ENCODE peak calls at places on chromosomes 12 and 14, in four cellular contexts. E, M, O and Q are unnamed samples.
A peak's percentile ranks its signal among the peaks of the same experiment; 100 is the strongest.

GRCh38 chr12:88955541-88955940 is 375.3 kb upstream of the KITLG start:
- DNase-seq in M (no peak), E (no peak), O (no peak), Q (no peak)

GRCh38 chr12:56271031-56271430 is 4.3 kb downstream of the COQ10A start:
- DNase-seq in E (peak; percentile 53), M (peak; percentile 50), O (no peak), Q (no peak)

GRCh38 chr14:41505491-41505890 is 101.2 kb upstream of the LRFN5 start:
- DNase-seq in E (no peak), M (no peak), O (no peak), Q (no peak)

GRCh38 chr12:76410371-76410770 is 62.2 kb upstream of the BBS10 start:
- DNase-seq in O (no peak), M (no peak), E (no peak), Q (no peak)

GRCh38 chr12:87982208-87982607 is 47.0 kb downstream of the C12orf50 start:
- DNase-seq in O (no peak), M (no peak), E (no peak), Q (no peak)

GRCh38 chr12:65998536-65999530 is 131.7 kb downstream of the LLPH start:
- DNase-seq in O (no peak), M (no peak), E (no peak), Q (no peak)

GRCh38 chr14:65237956-65238355 is 135.6 kb upstream of the MAX start:
- DNase-seq in M (no peak), O (no peak), E (peak; percentile 19), Q (no peak)

GRCh38 chr12:14514154-14514842 is 53.4 kb downstream of the PLBD1 start:
- DNase-seq in M (no peak), E (peak; percentile 7), O (peak; percentile 63), Q (no peak)

GRCh38 chr14:21924479-21924878 is 250.9 kb upstream of the OR4E1 start:
- DNase-seq in E (no peak), O (peak; percentile 27), M (no peak), Q (no peak)

GRCh38 chr12:124519741-124520140 is 47.7 kb downstream of the NCOR2 start:
- DNase-seq in M (no peak), O (no peak), E (no peak), Q (no peak)

GRCh38 chr14:24065408-24065807 is 6.0 kb upstream of the CPNE6 start:
- DNase-seq in E (no peak), M (no peak), O (no peak), Q (no peak)

GRCh38 chr14:57314690-57315089 is 45.9 kb downstream of the AP5M1 start:
- DNase-seq in M (no peak), E (no peak), O (no peak), Q (no peak)

GRCh38 chr12:89160716-89161123 is 191.6 kb downstream of the DUSP6 start:
- DNase-seq in M (no peak), E (no peak), O (no peak), Q (no peak)

GRCh38 chr12:31326689-31327659 is 1.0 kb upstream of the SINHCAF start:
- DNase-seq in O (no peak), M (no peak), E (no peak), Q (no peak)

GRCh38 chr12:48934312-48934706 is 9.0 kb upstream of the FKBP11 start:
- DNase-seq in O (no peak), M (no peak), E (peak; percentile 25), Q (no peak)

DNA sequence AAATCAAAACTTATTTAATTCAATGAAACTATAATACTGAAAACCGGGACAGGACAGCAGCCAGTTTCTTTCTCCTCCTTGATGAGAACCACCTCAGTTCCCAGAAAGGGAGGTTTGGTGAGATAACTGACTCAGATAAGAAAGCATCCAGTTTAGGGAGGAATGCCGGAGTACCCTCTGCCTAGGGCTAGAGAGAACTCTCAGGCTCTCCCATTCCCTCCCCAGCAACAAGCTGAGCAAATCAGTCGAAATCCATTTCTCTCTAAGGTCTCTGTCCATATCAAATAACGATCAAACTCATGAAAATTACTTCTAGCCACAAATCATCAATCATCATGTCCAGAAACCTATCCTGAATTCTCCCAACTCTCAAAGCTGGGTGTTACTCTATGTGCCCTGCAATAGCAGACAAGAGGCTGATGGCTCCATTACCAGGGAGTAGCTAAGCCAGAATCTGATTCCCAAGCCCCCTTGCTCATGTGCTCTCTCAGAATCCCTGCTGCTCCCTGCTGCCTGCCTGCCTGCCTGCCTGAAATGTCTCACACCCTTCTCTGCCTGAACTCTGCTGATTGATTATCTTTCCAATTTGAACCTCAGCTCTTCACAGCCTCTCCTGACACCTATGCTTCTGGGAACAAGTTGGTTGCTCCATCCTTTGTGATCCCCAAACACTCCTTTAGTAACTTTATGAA is 49.4 kb downstream of the SLC25A47 start:
- DNase-seq in M (no peak), E (no peak), O (no peak), Q (no peak)
- TF ChIP-seq POLR2A in M (no peak), E (peak; percentile 34), O (no peak), Q (no peak)

DNA sequence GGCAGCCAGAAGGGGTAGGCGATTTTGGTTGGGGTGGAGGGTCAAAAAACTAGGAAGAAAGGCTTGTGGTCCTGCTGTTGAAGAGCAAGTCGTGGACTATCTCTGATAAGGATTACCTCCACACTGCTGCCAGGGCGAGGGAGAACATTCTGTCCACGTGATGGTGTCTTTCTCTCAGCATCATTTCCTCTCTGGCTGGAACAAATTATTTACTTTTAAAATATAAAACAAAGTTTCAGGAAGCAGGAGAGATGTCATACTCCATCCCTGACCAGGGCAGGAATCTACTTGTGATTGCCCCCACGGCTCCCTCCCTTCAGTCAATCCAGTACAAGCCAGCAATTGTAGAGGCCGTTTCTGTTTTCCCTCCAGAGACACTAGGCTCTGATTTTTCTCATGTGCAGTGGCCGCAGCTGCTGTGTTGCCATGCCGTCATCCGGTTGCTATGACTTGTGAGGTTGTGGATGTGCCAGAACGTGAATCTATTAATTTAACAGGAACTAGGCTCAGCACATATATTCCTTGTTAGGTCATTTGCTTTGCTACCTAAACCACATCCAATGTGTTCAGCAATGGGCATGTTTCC is 61.5 kb upstream of the PTGR2 start:
- DNase-seq in O (peak; percentile 45), E (no peak), M (no peak), Q (peak; percentile 83)
- TF ChIP-seq EP300 in O (peak; percentile 93), E (no peak), M (no peak), Q (peak; percentile 32)

DNA sequence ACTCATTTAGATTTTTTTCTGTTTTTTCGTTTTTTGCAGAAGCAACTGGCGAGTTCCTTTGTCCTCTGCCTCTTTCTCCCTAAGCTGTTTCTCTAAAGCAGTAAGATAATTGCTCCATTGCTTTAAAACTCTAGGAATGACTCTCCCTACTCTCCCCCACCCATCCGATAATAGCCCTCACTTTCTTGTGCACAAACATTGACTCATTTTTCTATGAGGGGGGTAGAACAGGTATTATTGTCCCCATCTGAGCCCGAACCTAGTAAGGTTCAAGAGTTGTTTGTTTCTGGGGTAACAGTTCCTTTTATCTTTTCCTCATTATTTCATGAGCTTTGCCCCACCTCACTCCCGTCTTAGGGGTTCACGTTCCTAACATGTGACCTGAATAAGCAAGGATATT is 190.5 kb downstream of the EMP1 start:
- DNase-seq in E (no peak), O (no peak), M (no peak), Q (no peak)
- H3K27ac ChIP-seq in E (no peak overlapping the region), O (no peak overlapping the region), M (no peak overlapping the region), Q (no peak overlapping the region)

DNA sequence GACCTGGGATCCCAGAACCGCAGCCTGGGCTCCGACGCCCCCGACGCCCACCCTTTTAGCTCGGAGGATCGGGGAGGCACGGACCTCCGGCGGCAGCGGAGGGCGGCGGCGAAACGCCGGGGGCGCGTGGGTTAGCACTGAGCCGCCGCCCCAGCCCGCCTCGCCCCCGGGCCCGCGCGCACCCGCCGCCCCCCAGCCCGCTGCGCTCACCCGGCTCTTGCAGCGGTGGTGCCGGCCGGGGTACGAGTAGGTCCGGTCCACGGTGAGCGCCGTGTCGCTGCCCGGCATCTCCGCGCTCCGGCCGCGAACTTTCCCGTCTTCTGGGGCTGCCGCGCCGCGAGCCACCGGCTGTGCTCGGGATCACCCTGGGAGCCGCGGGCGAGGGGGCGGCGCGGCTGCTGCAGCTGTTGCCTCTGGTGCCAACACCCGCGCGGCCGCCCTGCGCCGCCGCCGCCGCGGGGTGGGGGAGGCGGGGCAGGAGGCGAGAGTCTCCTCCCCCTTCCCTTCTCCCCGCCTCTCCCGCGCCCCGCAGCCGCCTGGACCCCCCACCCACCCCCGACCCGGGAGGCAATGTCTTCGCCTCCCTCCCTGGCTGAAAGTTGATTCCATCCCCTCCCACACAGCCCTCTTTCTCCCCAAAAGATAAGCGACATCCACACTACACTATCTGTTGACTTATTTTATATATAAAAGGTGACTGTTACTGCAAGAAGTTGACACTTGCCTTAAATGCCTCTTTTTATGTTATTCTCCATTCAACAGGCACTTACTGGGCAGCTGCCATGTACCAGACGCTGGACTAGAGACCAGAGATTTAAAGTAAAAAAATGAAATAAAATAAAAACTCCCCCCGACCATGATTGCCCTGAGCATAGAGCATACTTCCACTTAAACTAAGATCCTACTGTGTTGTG is at the start of gene TMCC3:
- DNase-seq in E (no peak), M (peak; percentile 28), O (peak; percentile 57), Q (peak; percentile 55)
- TF ChIP-seq POLR2A in E (no peak), M (no peak), O (no peak), Q (peak; percentile 23)

DNA sequence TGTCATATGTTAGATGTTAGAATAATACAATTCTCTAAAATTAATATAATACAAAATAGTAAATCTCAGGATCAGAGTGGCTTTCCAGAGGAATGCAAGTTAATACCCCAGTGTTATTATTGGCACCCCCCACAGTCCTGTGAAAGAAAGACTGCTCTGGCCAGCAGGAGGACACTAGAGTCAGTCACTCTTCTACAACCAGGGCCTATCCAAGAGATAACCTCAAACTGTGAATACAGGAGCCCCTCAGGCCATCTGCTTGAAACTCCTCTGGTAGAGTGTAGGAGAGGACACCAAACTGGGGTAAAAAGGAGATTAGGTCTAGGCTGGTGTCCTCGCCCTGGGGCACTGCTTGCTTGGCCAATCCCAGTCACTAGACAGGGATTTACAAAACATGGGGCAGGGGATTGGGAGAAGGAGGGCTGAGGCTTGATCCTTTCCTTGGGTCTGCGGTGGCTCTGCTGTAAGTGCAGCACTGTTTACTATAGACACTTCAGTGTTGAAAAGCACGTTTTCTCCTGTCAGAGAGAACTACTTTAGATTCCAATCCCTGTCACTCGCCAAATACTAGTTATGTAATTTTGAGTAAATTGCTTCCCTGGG is 44.4 kb upstream of the PTPRR start:
- DNase-seq in M (no peak), E (peak; percentile 6), O (peak; percentile 21), Q (no peak)
- TF ChIP-seq EP300 in M (no peak), E (no peak), O (no peak), Q (no peak)